ENCODE peak calls at places on chromosome 9, in ten cellular contexts. T is stimulated activated CD8-positive, alpha-beta memory T cell treated with anti-CD3 and anti-CD28 coated beads, Interleukin-2, amount 100 ng/mL, for 48 hours; L is IMR-90; A is stimulated activated CD4-positive, alpha-beta T cell treated with anti-CD3 and anti-CD28 coated beads, Interleukin-2, amount 100 ng/mL, for 48 hours; S is colonic mucosa; M is T-helper 1 cell; E is neuronal stem cell; C is lung; D is osteocyte; G is H7. Q is an unnamed sample.

GRCh38 chr9:123556464-123557435 is 200.8 kb downstream of the CRB2 start:
- DNase-seq in T (no peak), L (peak), A (no peak), S (no peak), M (no peak), E (no peak), C (no peak), D (no peak), G (no peak), Q (no peak)

GRCh38 chr9:126375386-126375785 is 48.8 kb downstream of the MVB12B start:
- DNase-seq in T (no peak), L (peak), A (no peak), S (peak), M (no peak), E (no peak), C (no peak), D (no peak), G (no peak), Q (no peak)

GRCh38 chr9:111937781-111938426 is 41.3 kb downstream of the UGCG start:
- DNase-seq in T (peak), L (peak), A (peak), S (peak), M (peak), E (no peak), C (peak), D (no peak), G (no peak), Q (peak)

GRCh38 chr9:128215491-128216404 is 12.6 kb downstream of the DNM1 start:
- DNase-seq in T (no peak), L (peak), A (no peak), S (no peak), M (no peak), E (no peak), C (no peak), D (no peak), G (peak), Q (no peak)

GRCh38 chr9:125694478-125694877 is 12.5 kb downstream of the MAPKAP1 start:
- DNase-seq in T (no peak), L (peak), A (no peak), S (no peak), M (no peak), E (peak), C (no peak), D (no peak), G (peak), Q (no peak)

GRCh38 chr9:10265102-10265708 is 347.6 kb downstream of the PTPRD start:
- DNase-seq in T (no peak), L (peak), A (no peak), S (no peak), M (no peak), E (no peak), C (no peak), D (no peak), G (no peak), Q (peak)

GRCh38 chr9:2267171-2267740 is 252.1 kb downstream of the SMARCA2 start:
- DNase-seq in T (no peak), L (no peak), A (no peak), S (no peak), M (no peak), E (no peak), C (no peak), D (no peak), G (no peak), Q (no peak)

GRCh38 chr9:107866912-107867311 is 377.3 kb upstream of the KLF4 start:
- DNase-seq in T (no peak), L (peak), A (no peak), S (no peak), M (no peak), E (no peak), C (peak), D (no peak), G (no peak), Q (no peak)

GRCh38 chr9:37676411-37676830 is 25.7 kb downstream of the FRMPD1 start:
- DNase-seq in T (no peak), L (no peak), A (no peak), S (no peak), M (no peak), E (peak), C (no peak), D (no peak), G (no peak), Q (no peak)

Q was measured in foreskin keratinocyte.